ENCODE peak calls at places on chromosome 18, in ten cellular contexts. One of them, this sample, is unnamed.

GRCh38 chr18:11767935-11768334 is 78.9 kb downstream of the GNAL start:
- DNase-seq in Panc1: no peak
- DNase-seq in RWPE1: peak
- DNase-seq in fibroblast of lung: peak
- DNase-seq in endothelial cell: no peak
- DNase-seq in adrenal gland: no peak
- DNase-seq in neural crest cell: no peak
- DNase-seq in bronchial epithelial cell: peak
- DNase-seq in ovary: no peak
- DNase-seq in WTC11: no peak
- DNase-seq in this sample: no peak

GRCh38 chr18:62790836-62791772 is 75.8 kb downstream of the PHLPP1 start:
- DNase-seq in fibroblast of lung: peak
- DNase-seq in WTC11: no peak
- DNase-seq in ovary: no peak
- DNase-seq in adrenal gland: no peak
- DNase-seq in Panc1: no peak
- DNase-seq in endothelial cell: no peak
- DNase-seq in neural crest cell: no peak
- DNase-seq in RWPE1: no peak
- DNase-seq in bronchial epithelial cell: no peak
- DNase-seq in this sample: no peak

GRCh38 chr18:13564579-13564978 is 161.8 kb downstream of the FAM210A start:
- DNase-seq in endothelial cell: no peak
- DNase-seq in adrenal gland: no peak
- DNase-seq in neural crest cell: no peak
- DNase-seq in RWPE1: no peak
- DNase-seq in fibroblast of lung: no peak
- DNase-seq in Panc1: no peak
- DNase-seq in ovary: no peak
- DNase-seq in bronchial epithelial cell: no peak
- DNase-seq in WTC11: no peak
- DNase-seq in this sample: no peak

GRCh38 chr18:34901299-34901698 is 139.9 kb upstream of the MAPRE2 start:
- DNase-seq in neural crest cell: no peak
- DNase-seq in RWPE1: no peak
- DNase-seq in endothelial cell: no peak
- DNase-seq in bronchial epithelial cell: peak
- DNase-seq in WTC11: no peak
- DNase-seq in fibroblast of lung: peak
- DNase-seq in ovary: no peak
- DNase-seq in adrenal gland: no peak
- DNase-seq in Panc1: no peak
- DNase-seq in this sample: no peak

GRCh38 chr18:45046226-45046625 is 365.5 kb downstream of the SETBP1 start:
- DNase-seq in WTC11: no peak
- DNase-seq in fibroblast of lung: no peak
- DNase-seq in Panc1: no peak
- DNase-seq in adrenal gland: no peak
- DNase-seq in RWPE1: no peak
- DNase-seq in bronchial epithelial cell: no peak
- DNase-seq in endothelial cell: no peak
- DNase-seq in ovary: no peak
- DNase-seq in neural crest cell: no peak
- DNase-seq in this sample: no peak

GRCh38 chr18:46621111-46621766 is 35.8 kb downstream of the LOXHD1 start:
- DNase-seq in WTC11: no peak
- DNase-seq in bronchial epithelial cell: peak
- DNase-seq in RWPE1: no peak
- DNase-seq in Panc1: no peak
- DNase-seq in ovary: no peak
- DNase-seq in fibroblast of lung: no peak
- DNase-seq in adrenal gland: no peak
- DNase-seq in endothelial cell: no peak
- DNase-seq in neural crest cell: no peak
- DNase-seq in this sample: no peak

GRCh38 chr18:45916302-45916701 is 50.8 kb downstream of the EPG5 start:
- DNase-seq in neural crest cell: no peak
- DNase-seq in adrenal gland: no peak
- DNase-seq in fibroblast of lung: no peak
- DNase-seq in Panc1: no peak
- DNase-seq in RWPE1: no peak
- DNase-seq in endothelial cell: no peak
- DNase-seq in WTC11: peak
- DNase-seq in ovary: no peak
- DNase-seq in bronchial epithelial cell: no peak
- DNase-seq in this sample: no peak

GRCh38 chr18:44518091-44518490 is 162.6 kb upstream of the SETBP1 start:
- DNase-seq in endothelial cell: no peak
- DNase-seq in Panc1: no peak
- DNase-seq in WTC11: no peak
- DNase-seq in RWPE1: no peak
- DNase-seq in neural crest cell: no peak
- DNase-seq in fibroblast of lung: peak
- DNase-seq in bronchial epithelial cell: peak
- DNase-seq in ovary: no peak
- DNase-seq in adrenal gland: no peak
- DNase-seq in this sample: no peak

GRCh38 chr18:51248685-51249084 is 51.2 kb upstream of the MEX3C start:
- DNase-seq in adrenal gland: no peak
- DNase-seq in neural crest cell: no peak
- DNase-seq in ovary: no peak
- DNase-seq in RWPE1: no peak
- DNase-seq in WTC11: no peak
- DNase-seq in endothelial cell: no peak
- DNase-seq in Panc1: no peak
- DNase-seq in fibroblast of lung: no peak
- DNase-seq in bronchial epithelial cell: no peak
- DNase-seq in this sample: no peak

GRCh38 chr18:22505136-22505535 is 87.4 kb upstream of the CTAGE1 start:
- DNase-seq in ovary: no peak
- DNase-seq in endothelial cell: no peak
- DNase-seq in Panc1: no peak
- DNase-seq in neural crest cell: no peak
- DNase-seq in WTC11: no peak
- DNase-seq in bronchial epithelial cell: peak
- DNase-seq in adrenal gland: no peak
- DNase-seq in RWPE1: no peak
- DNase-seq in fibroblast of lung: peak
- DNase-seq in this sample: no peak

GRCh38 chr18:60549338-60549960 is 176.9 kb upstream of the MC4R start:
- DNase-seq in bronchial epithelial cell: peak
- DNase-seq in fibroblast of lung: peak
- DNase-seq in endothelial cell: peak
- DNase-seq in adrenal gland: no peak
- DNase-seq in Panc1: peak
- DNase-seq in ovary: no peak
- DNase-seq in RWPE1: no peak
- DNase-seq in neural crest cell: peak
- DNase-seq in WTC11: no peak
- DNase-seq in this sample: peak

GRCh38 chr18:48713302-48713701 is 174.5 kb downstream of the CTIF start:
- DNase-seq in RWPE1: no peak
- DNase-seq in Panc1: no peak
- DNase-seq in endothelial cell: no peak
- DNase-seq in ovary: no peak
- DNase-seq in neural crest cell: no peak
- DNase-seq in WTC11: no peak
- DNase-seq in bronchial epithelial cell: no peak
- DNase-seq in fibroblast of lung: no peak
- DNase-seq in adrenal gland: peak
- DNase-seq in this sample: no peak

GRCh38 chr18:48708807-48709206 is 170.0 kb downstream of the CTIF start:
- DNase-seq in endothelial cell: no peak
- DNase-seq in Panc1: no peak
- DNase-seq in neural crest cell: no peak
- DNase-seq in adrenal gland: no peak
- DNase-seq in fibroblast of lung: no peak
- DNase-seq in bronchial epithelial cell: no peak
- DNase-seq in ovary: no peak
- DNase-seq in WTC11: no peak
- DNase-seq in RWPE1: no peak
- DNase-seq in this sample: no peak

GRCh38 chr18:48709371-48709770 is 170.5 kb downstream of the CTIF start:
- DNase-seq in endothelial cell: peak
- DNase-seq in bronchial epithelial cell: no peak
- DNase-seq in WTC11: peak
- DNase-seq in RWPE1: no peak
- DNase-seq in Panc1: no peak
- DNase-seq in adrenal gland: no peak
- DNase-seq in ovary: no peak
- DNase-seq in neural crest cell: no peak
- DNase-seq in fibroblast of lung: no peak
- DNase-seq in this sample: no peak

GRCh38 chr18:48714873-48715272 is 176.0 kb downstream of the CTIF start:
- DNase-seq in WTC11: peak
- DNase-seq in fibroblast of lung: no peak
- DNase-seq in neural crest cell: no peak
- DNase-seq in adrenal gland: no peak
- DNase-seq in endothelial cell: no peak
- DNase-seq in bronchial epithelial cell: no peak
- DNase-seq in Panc1: no peak
- DNase-seq in RWPE1: no peak
- DNase-seq in ovary: no peak
- DNase-seq in this sample: no peak

DNA sequence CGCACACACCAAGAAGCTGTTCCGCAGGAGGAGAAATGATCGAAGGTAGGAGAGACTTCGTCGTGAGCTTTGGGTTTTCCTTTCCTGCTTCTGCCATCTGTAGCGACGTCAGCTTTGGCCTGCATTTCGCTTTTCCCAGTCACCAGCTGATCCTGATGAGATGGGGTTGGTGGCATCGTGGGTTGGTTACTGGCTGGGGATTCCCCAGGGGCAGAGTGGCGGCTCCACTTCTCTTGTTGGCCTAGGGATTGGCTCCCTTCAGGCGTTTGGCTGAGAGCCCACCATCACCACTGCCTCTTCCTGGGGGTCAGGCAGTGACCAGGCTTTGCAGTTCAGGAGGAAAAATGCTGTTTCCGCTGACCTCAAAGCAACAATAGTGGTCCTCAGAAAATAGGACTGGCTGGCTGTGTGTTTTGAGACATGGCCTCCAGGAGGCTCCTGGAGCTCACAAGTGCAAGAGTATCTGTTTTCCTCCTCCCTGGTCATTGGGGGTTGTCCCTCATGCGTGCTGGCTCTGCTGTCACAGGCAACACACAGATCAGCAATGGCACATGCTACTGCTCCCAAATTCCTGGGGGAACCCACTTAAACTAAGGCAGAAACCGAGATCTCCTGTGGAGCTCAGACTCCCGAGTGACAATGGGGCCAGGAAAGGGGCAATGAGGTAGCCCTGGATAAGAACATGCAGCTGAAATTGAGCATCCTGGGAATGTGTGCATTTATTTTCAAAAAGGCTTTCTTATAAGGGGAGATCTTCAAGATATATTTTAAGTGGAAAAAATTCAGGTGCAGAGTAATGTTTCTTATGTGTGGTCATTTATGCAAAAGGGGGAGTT is 173.0 kb downstream of the CTIF start:
- DNase-seq in Panc1: peak
- DNase-seq in fibroblast of lung: peak
- DNase-seq in endothelial cell: peak
- DNase-seq in ovary: no peak
- DNase-seq in neural crest cell: no peak
- DNase-seq in adrenal gland: no peak
- DNase-seq in bronchial epithelial cell: no peak
- DNase-seq in WTC11: peak
- DNase-seq in RWPE1: no peak
- DNase-seq in this sample: peak
- TF ChIP-seq CTCF in Panc1: no peak
- TF ChIP-seq CTCF in fibroblast of lung: peak
- TF ChIP-seq CTCF in endothelial cell: no peak
- TF ChIP-seq CTCF in ovary: no peak
- TF ChIP-seq CTCF in neural crest cell: peak
- TF ChIP-seq CTCF in adrenal gland: peak
- TF ChIP-seq CTCF in bronchial epithelial cell: peak
- TF ChIP-seq CTCF in WTC11: peak
- TF ChIP-seq CTCF in RWPE1: no peak
- TF ChIP-seq CTCF in this sample: peak

DNA sequence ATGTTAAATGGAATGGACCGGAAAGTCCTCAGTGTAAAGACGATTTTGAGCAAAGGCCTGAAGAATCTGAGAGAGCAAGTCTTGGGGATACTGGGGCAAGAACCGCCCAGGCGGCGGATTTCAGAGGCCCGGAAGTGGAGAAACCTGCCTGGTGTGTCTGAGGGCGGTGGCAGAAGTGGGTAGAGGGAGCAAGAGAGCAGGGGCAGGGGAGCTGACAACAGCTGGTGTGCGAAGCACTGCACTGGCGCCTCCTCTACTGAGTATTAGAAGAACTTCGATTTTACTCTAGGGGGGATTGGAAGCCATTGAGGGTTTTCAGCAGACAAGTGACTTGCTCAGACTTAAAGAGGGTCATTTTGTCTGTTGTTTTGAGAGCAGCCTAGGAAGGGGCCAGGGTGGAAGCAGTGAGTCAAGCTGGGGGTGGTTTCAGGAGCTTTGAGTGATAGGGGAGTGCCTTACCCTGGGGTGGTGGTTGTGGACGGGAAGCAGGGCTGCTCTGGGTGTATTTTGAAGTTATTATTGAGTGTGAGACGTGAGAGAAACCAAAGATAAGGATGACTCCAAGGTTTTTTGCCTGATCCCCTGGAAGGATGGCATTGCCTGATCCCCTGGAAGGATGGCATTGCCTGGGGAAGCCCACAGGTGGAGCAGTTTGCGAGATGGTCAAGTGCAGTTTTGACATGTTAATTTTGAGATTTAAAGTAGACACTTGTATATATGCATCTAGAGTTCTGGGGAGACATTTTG is 52.5 kb downstream of the ZNF236 start:
- DNase-seq in adrenal gland: no peak
- DNase-seq in WTC11: peak
- DNase-seq in endothelial cell: peak
- DNase-seq in RWPE1: no peak
- DNase-seq in ovary: no peak
- DNase-seq in Panc1: no peak
- DNase-seq in neural crest cell: no peak
- DNase-seq in fibroblast of lung: peak
- DNase-seq in bronchial epithelial cell: no peak
- DNase-seq in this sample: no peak
- TF ChIP-seq CTCF in adrenal gland: no peak
- TF ChIP-seq CTCF in WTC11: no peak
- TF ChIP-seq CTCF in endothelial cell: no peak
- TF ChIP-seq CTCF in RWPE1: no peak
- TF ChIP-seq CTCF in ovary: no peak
- TF ChIP-seq CTCF in Panc1: no peak
- TF ChIP-seq CTCF in neural crest cell: no peak
- TF ChIP-seq CTCF in fibroblast of lung: no peak
- TF ChIP-seq CTCF in bronchial epithelial cell: no peak
- TF ChIP-seq CTCF in this sample: no peak

GRCh38 chr18:27363918-27364317 is 178.8 kb upstream of the CHST9 start:
- DNase-seq in Panc1: no peak
- DNase-seq in endothelial cell: no peak
- DNase-seq in WTC11: no peak
- DNase-seq in adrenal gland: no peak
- DNase-seq in fibroblast of lung: no peak
- DNase-seq in ovary: no peak
- DNase-seq in neural crest cell: no peak
- DNase-seq in RWPE1: peak
- DNase-seq in bronchial epithelial cell: peak
- DNase-seq in this sample: no peak
- TF ChIP-seq CTCF in Panc1: peak
- TF ChIP-seq CTCF in endothelial cell: no peak
- TF ChIP-seq CTCF in WTC11: no peak
- TF ChIP-seq CTCF in adrenal gland: no peak
- TF ChIP-seq CTCF in fibroblast of lung: no peak
- TF ChIP-seq CTCF in ovary: no peak
- TF ChIP-seq CTCF in neural crest cell: peak
- TF ChIP-seq CTCF in RWPE1: peak
- TF ChIP-seq CTCF in bronchial epithelial cell: peak
- TF ChIP-seq CTCF in this sample: peak

GRCh38 chr18:80210312-80211083 is 36.8 kb downstream of the PARD6G start:
- DNase-seq in adrenal gland: no peak
- DNase-seq in bronchial epithelial cell: peak
- DNase-seq in RWPE1: no peak
- DNase-seq in Panc1: no peak
- DNase-seq in WTC11: no peak
- DNase-seq in fibroblast of lung: peak
- DNase-seq in neural crest cell: no peak
- DNase-seq in endothelial cell: no peak
- DNase-seq in ovary: no peak
- DNase-seq in this sample: no peak
- TF ChIP-seq CTCF in adrenal gland: no peak
- TF ChIP-seq CTCF in bronchial epithelial cell: no peak
- TF ChIP-seq CTCF in RWPE1: no peak
- TF ChIP-seq CTCF in Panc1: no peak
- TF ChIP-seq CTCF in WTC11: no peak
- TF ChIP-seq CTCF in fibroblast of lung: no peak
- TF ChIP-seq CTCF in neural crest cell: no peak
- TF ChIP-seq CTCF in endothelial cell: no peak
- TF ChIP-seq CTCF in ovary: no peak
- TF ChIP-seq CTCF in this sample: no peak